ENCODE peak calls at places on chromosomes 1 and 21, in ten cellular contexts. B is Panc1, S is heart right ventricle, Z is H9, T is tibial artery, E is left ventricle myocardium inferior, W is pancreas, I is A549, Q is adrenal gland, X is transverse colon. P is an unnamed sample.

GRCh38 chr1:167665469-167665868 is 35.4 kb downstream of the RCSD1 start:
- DNase-seq in S (no peak), Q (no peak), I (no peak), Z (no peak), B (no peak), E (no peak), W (no peak), T (no peak), X (no peak), P (no peak)

GRCh38 chr1:85612704-85613361 is 32.3 kb downstream of the CCN1 start:
- DNase-seq in S (peak; percentile 13), Q (peak; percentile 58), W (no peak), E (no peak), X (no peak), I (peak; percentile 35), B (peak; percentile 71), Z (peak; percentile 47), T (no peak), P (peak; percentile 28)

GRCh38 chr21:41622831-41623548 is 115.0 kb upstream of the TMPRSS2 start:
- DNase-seq in Z (no peak), T (no peak), Q (no peak), I (no peak), X (no peak), B (no peak), E (no peak), S (no peak), W (no peak), P (no peak)

GRCh38 chr1:208004851-208005250 is 93.9 kb upstream of the CD34 start:
- DNase-seq in Q (no peak), W (no peak), E (no peak), I (no peak), T (no peak), S (no peak), B (no peak), X (no peak), Z (no peak), P (no peak)

GRCh38 chr1:180157576-180158057 is 2.9 kb downstream of the QSOX1 start:
- DNase-seq in X (peak; percentile 44), Q (no peak), T (no peak), W (peak; percentile 63), I (no peak), B (no peak), S (no peak), E (no peak), Z (no peak), P (no peak)

GRCh38 chr1:30756545-30757195 is 904 bp downstream of the LAPTM5 start:
- DNase-seq in E (peak; percentile 47), T (peak; percentile 75), B (peak; percentile 20), Q (peak; percentile 83), I (peak; percentile 14), S (peak; percentile 46), W (no peak), Z (no peak), X (peak; percentile 67), P (no peak)

GRCh38 chr1:30083800-30084464 is 639.5 kb downstream of the MATN1 start:
- DNase-seq in T (no peak), Z (no peak), I (peak; percentile 38), Q (no peak), S (peak; percentile 18), W (no peak), B (peak; percentile 32), X (no peak), E (no peak), P (no peak)

GRCh38 chr1:70627910-70628309 is 216.8 kb downstream of the CTH start:
- DNase-seq in S (no peak), E (no peak), Q (no peak), Z (no peak), B (no peak), T (no peak), I (no peak), X (no peak), W (no peak), P (no peak)

GRCh38 chr1:1333551-1334241 is 2.6 kb downstream of the TAS1R3 start:
- DNase-seq in W (no peak), E (no peak), B (no peak), T (no peak), X (no peak), Q (no peak), S (no peak), I (no peak), Z (no peak), P (no peak)

GRCh38 chr1:46530791-46531409 is 20.5 kb downstream of the KNCN start:
- DNase-seq in W (no peak), B (no peak), S (no peak), I (no peak), Q (no peak), T (no peak), Z (no peak), E (no peak), X (no peak), P (no peak)

GRCh38 chr21:45413922-45414321 is 9.0 kb downstream of the COL18A1 start:
- DNase-seq in W (no peak), T (no peak), S (no peak), X (no peak), E (peak; percentile 14), I (no peak), Q (no peak), Z (no peak), B (no peak), P (no peak)

GRCh38 chr1:201562659-201563405 is 23.9 kb downstream of the NAV1 start:
- DNase-seq in Z (no peak), T (no peak), X (no peak), I (no peak), E (no peak), B (no peak), S (no peak), Q (no peak), W (no peak), P (no peak)

GRCh38 chr1:96579639-96580038 is 141.9 kb upstream of the PTBP2 start:
- DNase-seq in W (no peak), Q (no peak), Z (no peak), S (no peak), E (no peak), B (no peak), X (no peak), T (no peak), I (no peak), P (no peak)

GRCh38 chr1:60872690-60873089 is 209.7 kb upstream of the NFIA start:
- DNase-seq in T (no peak), W (no peak), S (no peak), B (no peak), E (no peak), Q (no peak), Z (no peak), I (no peak), X (no peak), P (no peak)

GRCh38 chr1:112544011-112544688 is 35.4 kb downstream of the WNT2B start:
- DNase-seq in Z (no peak), I (peak; percentile 25), X (no peak), Q (no peak), S (no peak), B (peak; percentile 77), W (no peak), T (no peak), E (no peak), P (peak; percentile 68)

GRCh38 chr1:35505911-35506798 is 51.0 kb downstream of the KIAA0319L start:
- DNase-seq in E (no peak), Q (peak; percentile 77), I (no peak), W (peak; percentile 31), X (peak; percentile 14), B (no peak), T (no peak), S (peak; percentile 9), Z (no peak), P (no peak)

GRCh38 chr1:90721210-90722194 is 4.4 kb upstream of the BARHL2 start:
- DNase-seq in I (peak; percentile 15), T (no peak), Z (peak; percentile 78), E (no peak), Q (peak; percentile 67), W (peak; percentile 53), B (peak; percentile 50), S (no peak), X (peak; percentile 58), P (no peak)

GRCh38 chr1:203506821-203507220 is 12.9 kb downstream of the OPTC start:
- DNase-seq in I (no peak), T (no peak), Q (no peak), S (no peak), B (no peak), Z (no peak), W (no peak), E (no peak), X (no peak), P (no peak)

GRCh38 chr1:203507227-203507626 is 13.3 kb downstream of the OPTC start:
- DNase-seq in T (no peak), E (no peak), X (peak; percentile 15), W (no peak), Q (peak; percentile 63), I (no peak), Z (no peak), S (peak; percentile 37), B (no peak), P (no peak)

GRCh38 chr1:203508463-203508862 is 14.5 kb downstream of the OPTC start:
- DNase-seq in Z (peak; percentile 54), T (no peak), B (no peak), S (peak; percentile 78), Q (no peak), I (no peak), E (peak; percentile 37), X (no peak), W (no peak), P (no peak)

GRCh38 chr1:203505526-203506189 is 11.7 kb downstream of the OPTC start:
- DNase-seq in Q (no peak), S (no peak), W (no peak), T (no peak), X (no peak), B (no peak), E (no peak), Z (no peak), I (no peak), P (no peak)

GRCh38 chr1:203507836-203508235 is 13.9 kb downstream of the OPTC start:
- DNase-seq in B (no peak), X (no peak), Q (no peak), E (no peak), T (no peak), W (no peak), I (no peak), Z (no peak), S (no peak), P (no peak)
- H3K4me1 ChIP-seq in B (peaks cover 8% of the 10 kb centered on the region), X (peaks cover 38% of the 10 kb centered on the region), Q (peaks cover 12% of the 10 kb centered on the region), E (peaks cover 74% of the 10 kb centered on the region), T (peaks cover 38% of the 10 kb centered on the region), W (no peaks in the 10 kb centered on the region), I (peaks cover 37% of the 10 kb centered on the region), Z (peaks cover 5% of the 10 kb centered on the region), S (peaks cover 79% of the 10 kb centered on the region), P (peaks cover 12% of the 10 kb centered on the region)

GRCh38 chr1:187999973-188000372 is 1171.2 kb downstream of the PLA2G4A start:
- DNase-seq in B (no peak), E (no peak), Q (no peak), T (no peak), Z (no peak), I (no peak), X (no peak), S (no peak), W (no peak), P (no peak)
- TF ChIP-seq CTCF in B (peak; percentile 16), E (no peak), Q (peak; percentile 18), T (no peak), Z (peak; percentile 35), I (no peak), X (no peak), S (no peak), W (no peak), P (no peak)

GRCh38 chr1:20380616-20381035 is 90.0 kb downstream of the VWA5B1 start:
- DNase-seq in T (no peak), W (no peak), X (no peak), E (no peak), I (peak; percentile 24), S (no peak), B (no peak), Q (peak; percentile 79), Z (no peak), P (no peak)
- H3K4me1 ChIP-seq in T (no peaks in the 10 kb centered on the region), W (no peaks in the 10 kb centered on the region), X (no peaks in the 10 kb centered on the region), E (no peaks in the 10 kb centered on the region), I (peaks cover 28% of the 10 kb centered on the region), S (no peaks in the 10 kb centered on the region), B (no peaks in the 10 kb centered on the region), Q (peaks cover 4% of the 10 kb centered on the region), Z (no peaks in the 10 kb centered on the region), P (peaks cover 23% of the 10 kb centered on the region)

GRCh38 chr21:31243611-31244010 is 100.5 kb downstream of the TIAM1 start:
- DNase-seq in E (no peak), I (no peak), B (no peak), X (no peak), Q (no peak), W (no peak), S (no peak), T (no peak), Z (no peak), P (no peak)
- TF ChIP-seq CTCF in E (no peak), I (no peak), B (no peak), X (no peak), Q (no peak), W (no peak), S (no peak), T (no peak), Z (no peak), P (no peak)